ENCODE peak calls at places on chromosome 18, in four cellular contexts. I is IMR-90, U is mesendoderm, W is H1. E is an unnamed sample.

GRCh38 chr18:2570772-2571199 is 519 bp downstream of the METTL4 start:
- DNase-seq in W (peak; percentile 13), I (peak; percentile 64), U (peak; percentile 82), E (peak; percentile 77)

GRCh38 chr18:57748770-57749603 is 54.1 kb downstream of the ATP8B1 start:
- DNase-seq in U (peak; percentile 51), W (no peak), I (peak; percentile 69), E (no peak)

GRCh38 chr18:3584897-3585460 is 135.0 kb downstream of the TGIF1 start:
- DNase-seq in W (no peak), U (peak; percentile 63), I (no peak), E (peak; percentile 87)

GRCh38 chr18:32110005-32110404 is 18.3 kb downstream of the RNF138 start:
- DNase-seq in W (no peak), I (no peak), U (no peak), E (no peak)

GRCh38 chr18:56315363-56315762 is 323.0 kb downstream of the TXNL1 start:
- DNase-seq in U (no peak), W (no peak), I (peak; percentile 60), E (no peak)

GRCh38 chr18:23302852-23303527 is 150.1 kb upstream of the RIOK3 start:
- DNase-seq in U (no peak), I (peak; percentile 81), W (no peak), E (no peak)

GRCh38 chr18:63168287-63168686 is 151.3 kb downstream of the BCL2 start:
- DNase-seq in I (no peak), U (no peak), W (no peak), E (no peak)

GRCh38 chr18:3283908-3284307 is 22.0 kb downstream of the MYL12B start:
- DNase-seq in U (no peak), I (no peak), W (no peak), E (no peak)

GRCh38 chr18:58043452-58044369 is at the start of gene NEDD4L:
- DNase-seq in W (no peak), I (peak; percentile 83), U (peak; percentile 91), E (peak; percentile 87)

GRCh38 chr18:27847412-27847811 is 329.5 kb downstream of the CDH2 start:
- DNase-seq in U (no peak), I (no peak), W (no peak), E (no peak)

GRCh38 chr18:22998336-22998735 is 65.2 kb downstream of the RBBP8 start:
- DNase-seq in I (no peak), W (no peak), U (peak; percentile 21), E (no peak)

GRCh38 chr18:27109403-27109802 is 75.7 kb downstream of the CHST9 start:
- DNase-seq in U (no peak), W (no peak), I (no peak), E (no peak)

GRCh38 chr18:32300914-32301313 is 111.1 kb downstream of the MEP1B start:
- DNase-seq in I (peak; percentile 26), W (no peak), U (no peak), E (no peak)

GRCh38 chr18:25497395-25497794 is 145.4 kb upstream of the ZNF521 start:
- DNase-seq in I (no peak), U (no peak), W (no peak), E (no peak)

GRCh38 chr18:23115683-23116096 is 19.6 kb upstream of the CABLES1 start:
- DNase-seq in U (no peak), W (no peak), I (peak; percentile 100), E (no peak)

GRCh38 chr18:8389391-8390340 is 219.6 kb upstream of the RAB12 start:
- DNase-seq in W (peak; percentile 66), I (peak; percentile 78), U (peak; percentile 85), E (peak; percentile 80)

GRCh38 chr18:71809711-71810110 is 734.4 kb downstream of the CBLN2 start:
- DNase-seq in I (no peak), U (no peak), W (no peak), E (no peak)

GRCh38 chr18:55275042-55275897 is 312.7 kb downstream of the TCF4 start:
- DNase-seq in I (peak; percentile 82), U (peak; percentile 40), W (no peak), E (no peak)

GRCh38 chr18:3605562-3606443 is 155.8 kb downstream of the TGIF1 start:
- DNase-seq in W (no peak), I (peak; percentile 62), U (peak; percentile 58), E (no peak)

GRCh38 chr18:35454803-35455202 is 43.0 kb downstream of the INO80C start:
- DNase-seq in U (no peak), W (no peak), I (no peak), E (no peak)

GRCh38 chr18:60067426-60068210 is 167.8 kb downstream of the PMAIP1 start:
- DNase-seq in U (peak; percentile 65), I (no peak), W (no peak), E (no peak)

GRCh38 chr18:60070631-60071030 is 170.8 kb downstream of the PMAIP1 start:
- DNase-seq in I (no peak), W (no peak), U (no peak), E (no peak)

GRCh38 chr18:60064271-60064670 is 164.5 kb downstream of the PMAIP1 start:
- DNase-seq in W (no peak), U (no peak), I (peak; percentile 31), E (no peak)

GRCh38 chr18:60066576-60066975 is 166.8 kb downstream of the PMAIP1 start:
- DNase-seq in I (no peak), W (no peak), U (peak; percentile 59), E (no peak)

GRCh38 chr18:60069145-60069544 is 169.3 kb downstream of the PMAIP1 start:
- DNase-seq in W (no peak), I (no peak), U (peak; percentile 31), E (no peak)
- H4K5ac ChIP-seq in W (no peak overlapping the region), I (no peak overlapping the region), U (no peak overlapping the region), E (no peak overlapping the region)

GRCh38 chr18:70425236-70425635 is 136.4 kb downstream of the SOCS6 start:
- DNase-seq in U (no peak), W (no peak), I (no peak), E (no peak)

GRCh38 chr18:70429847-70430500 is 141.1 kb downstream of the SOCS6 start:
- DNase-seq in I (no peak), U (no peak), W (no peak), E (no peak)

GRCh38 chr18:70423988-70424387 is 135.1 kb downstream of the SOCS6 start:
- DNase-seq in W (no peak), I (no peak), U (peak; percentile 57), E (no peak)

GRCh38 chr18:70423120-70423519 is 134.3 kb downstream of the SOCS6 start:
- DNase-seq in W (no peak), U (no peak), I (no peak), E (no peak)

GRCh38 chr18:70426818-70427217 is 138.0 kb downstream of the SOCS6 start:
- DNase-seq in I (no peak), U (no peak), W (no peak), E (no peak)
- H4K5ac ChIP-seq in I (no peak overlapping the region), U (no peak overlapping the region), W (no peak overlapping the region), E (no peak overlapping the region)

GRCh38 chr18:49432602-49433001 is 27.8 kb downstream of the DYM start:
- DNase-seq in W (no peak), U (no peak), I (no peak), E (no peak)
- H4K5ac ChIP-seq in W (no peak overlapping the region), U (no peak overlapping the region), I (no peak overlapping the region), E (no peak overlapping the region)

GRCh38 chr18:77053616-77054287 is 78.8 kb downstream of the MBP start:
- DNase-seq in I (no peak), U (no peak), W (no peak), E (no peak)

GRCh38 chr18:77051581-77052296 is 80.8 kb downstream of the MBP start:
- DNase-seq in U (no peak), I (no peak), W (no peak), E (no peak)

GRCh38 chr18:77054288-77054605 is 78.3 kb downstream of the MBP start:
- DNase-seq in W (no peak), U (no peak), I (no peak), E (no peak)

GRCh38 chr18:77052297-77052645 is 80.3 kb downstream of the MBP start:
- DNase-seq in W (no peak), I (no peak), U (no peak), E (no peak)

GRCh38 chr18:77052656-77053309 is 79.8 kb downstream of the MBP start:
- DNase-seq in W (no peak), I (no peak), U (no peak), E (no peak)
- H4K5ac ChIP-seq in W (no peak overlapping the region), I (no peak overlapping the region), U (no peak overlapping the region), E (no peak overlapping the region)

GRCh38 chr18:30588673-30589164 is 453.8 kb downstream of the DSC3 start:
- DNase-seq in I (no peak), W (no peak), U (no peak), E (no peak)

GRCh38 chr18:30582078-30582477 is 460.5 kb downstream of the DSC3 start:
- DNase-seq in U (no peak), W (no peak), I (no peak), E (no peak)

GRCh38 chr18:30578707-30579106 is 463.8 kb downstream of the DSC3 start:
- DNase-seq in U (peak; percentile 47), W (no peak), I (no peak), E (no peak)

GRCh38 chr18:30583768-30584167 is 458.8 kb downstream of the DSC3 start:
- DNase-seq in W (no peak), I (no peak), U (no peak), E (no peak)
- H4K5ac ChIP-seq in W (no peak overlapping the region), I (no peak overlapping the region), U (peak overlapping the region; percentile 49), E (no peak overlapping the region)

GRCh38 chr18:41932899-41933298 is 22.1 kb upstream of the PIK3C3 start:
- DNase-seq in I (no peak), U (no peak), W (no peak), E (no peak)
- H4K5ac ChIP-seq in I (no peak overlapping the region), U (no peak overlapping the region), W (no peak overlapping the region), E (no peak overlapping the region)

GRCh38 chr18:36702398-36703010 is 126.3 kb downstream of the TPGS2 start:
- DNase-seq in U (no peak), W (no peak), I (no peak), E (no peak)
- H4K5ac ChIP-seq in U (no peak overlapping the region), W (no peak overlapping the region), I (no peak overlapping the region), E (no peak overlapping the region)